ENCODE peak calls at places on chromosomes 4 and X, in four cellular contexts. B is CD4-positive, alpha-beta T cell; T is RWPE2; O is astrocyte. A is an unnamed sample.
A peak's percentile ranks its signal among the peaks of the same experiment; 100 is the strongest.

GRCh38 chr4:78735697-78736096 is 40.5 kb upstream of the BMP2K start:
- DNase-seq in B (no peak), T (no peak), O (no peak), A (no peak)

GRCh38 chrX:19888419-19888879 is 1.0 kb upstream of the SH3KBP1 start:
- DNase-seq in B (no peak), T (no peak), O (peak; percentile 42), A (peak; percentile 35)

GRCh38 chrX:79081895-79082512 is 62.5 kb upstream of the GPR174 start:
- DNase-seq in B (no peak), T (no peak), O (no peak), A (no peak)

GRCh38 chr4:105306158-105306781 is 159.6 kb downstream of the TET2 start:
- DNase-seq in B (no peak), T (no peak), O (peak; percentile 5), A (no peak)

GRCh38 chrX:148443216-148443615 is 57.2 kb upstream of the AFF2 start:
- DNase-seq in B (no peak), T (no peak), O (no peak), A (no peak)

GRCh38 chrX:152873361-152873760 is 24.5 kb upstream of the ZNF185 start:
- DNase-seq in B (no peak), T (no peak), O (no peak), A (no peak)

GRCh38 chr4:161728929-161729328 is 434.9 kb downstream of the FSTL5 start:
- DNase-seq in B (no peak), T (no peak), O (no peak), A (no peak)

GRCh38 chrX:119127643-119128042 is at the start of gene KIAA1210:
- DNase-seq in B (no peak), T (no peak), O (no peak), A (no peak)

GRCh38 chr4:137471895-137472294 is 60.4 kb downstream of the PCDH18 start:
- DNase-seq in B (no peak), T (no peak), O (peak; percentile 19), A (no peak)

GRCh38 chr4:123037809-123038208 is 115.4 kb upstream of the NUDT6 start:
- DNase-seq in B (no peak), T (no peak), O (peak; percentile 77), A (no peak)

GRCh38 chr4:147360301-147360700 is 120.6 kb upstream of the EDNRA start:
- DNase-seq in B (no peak), T (no peak), O (peak; percentile 94), A (no peak)

GRCh38 chr4:139975830-139976272 is 178.1 kb downstream of the MAML3 start:
- DNase-seq in B (no peak), T (no peak), O (no peak), A (no peak)

GRCh38 chrX:121216979-121217378 is 169.6 kb downstream of the GLUD2 start:
- DNase-seq in B (no peak), T (no peak), O (no peak), A (no peak)

DNA sequence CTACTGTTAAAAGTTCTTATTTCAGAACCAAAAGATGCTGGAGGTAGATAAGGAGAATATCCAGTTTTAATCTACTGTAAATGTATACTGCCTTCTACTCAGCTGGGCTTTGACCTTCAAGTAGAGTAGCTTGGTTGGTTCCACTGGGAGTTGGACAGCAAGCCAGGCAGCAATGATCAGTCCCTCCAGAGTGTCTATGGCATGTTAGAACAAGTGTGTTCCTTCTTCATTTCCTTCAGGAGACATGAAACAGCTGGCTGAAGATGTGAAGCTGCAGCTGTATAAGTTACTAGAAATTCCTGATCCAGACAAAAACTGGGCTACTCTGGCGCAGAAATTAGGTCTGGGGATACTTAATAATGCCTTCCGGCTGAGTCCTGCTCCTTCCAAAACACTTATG is 111.0 kb downstream of the NFKB1 start:
- DNase-seq in B (no peak), T (no peak), O (no peak), A (no peak)
- H3K27ac ChIP-seq in B (peak overlapping the region; percentile 81), T (peak overlapping the region; percentile 50), O (no peak overlapping the region), A (no peak overlapping the region)

GRCh38 chrX:38868941-38869378 is 67.7 kb downstream of the MID1IP1 start:
- DNase-seq in B (no peak), T (no peak), O (peak; percentile 40), A (no peak)
- H3K27ac ChIP-seq in B (no peak overlapping the region), T (peak overlapping the region; percentile 21), O (no peak overlapping the region), A (no peak overlapping the region)

GRCh38 chrX:139931646-139932076 is 1.2 kb downstream of the ATP11C start:
- DNase-seq in B (peak; percentile 3), T (no peak), O (no peak), A (no peak)
- H3K27ac ChIP-seq in B (no peak overlapping the region), T (peak overlapping the region; percentile 74), O (peak overlapping the region; percentile 75), A (no peak overlapping the region)

DNA sequence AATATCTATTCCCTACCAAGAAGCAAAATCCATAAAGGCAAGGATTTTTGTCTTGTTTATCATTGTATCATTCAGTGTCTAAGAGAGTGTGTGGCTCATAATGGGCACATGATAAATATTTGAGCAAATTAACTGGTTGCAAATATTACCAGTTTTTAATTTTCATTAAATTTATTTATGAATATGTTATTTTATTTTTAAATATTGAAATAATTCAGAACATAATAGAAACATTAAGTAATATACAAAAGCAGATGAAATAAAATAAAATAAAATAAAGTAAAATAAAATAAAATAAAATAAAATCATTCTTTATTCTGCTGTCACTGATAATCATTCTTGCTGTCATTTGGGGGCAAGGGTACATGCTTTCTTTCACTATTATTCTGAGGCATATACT is 120.9 kb downstream of the NPFFR2 start:
- DNase-seq in B (no peak), T (no peak), O (no peak), A (no peak)
- H3K27ac ChIP-seq in B (no peak overlapping the region), T (no peak overlapping the region), O (no peak overlapping the region), A (no peak overlapping the region)

GRCh38 chr4:185950891-185951290 is 118.1 kb upstream of the TLR3 start:
- DNase-seq in B (no peak), T (no peak), O (peak; percentile 68), A (no peak)
- H3K27ac ChIP-seq in B (no peak overlapping the region), T (no peak overlapping the region), O (no peak overlapping the region), A (no peak overlapping the region)

GRCh38 chrX:101787934-101788333 is 128.3 kb upstream of the ARMCX2 start:
- DNase-seq in B (no peak), T (no peak), O (no peak), A (no peak)
- H3K27ac ChIP-seq in B (no peak overlapping the region), T (no peak overlapping the region), O (no peak overlapping the region), A (no peak overlapping the region)

GRCh38 chrX:50860518-50860917 is 46.5 kb upstream of the SHROOM4 start:
- DNase-seq in B (no peak), T (no peak), O (no peak), A (no peak)
- H3K27ac ChIP-seq in B (no peak overlapping the region), T (no peak overlapping the region), O (no peak overlapping the region), A (no peak overlapping the region)

A was measured in caudate nucleus.